ENCODE peak calls at places on chromosomes 2 and 18, in eight cellular contexts. V, W, Q, A, Z, S, T and M are unnamed samples.

GRCh38 chr2:46493241-46493970 is 14.0 kb downstream of the TMEM247 start:
- DNase-seq in V (no peak), W (no peak), Q (no peak), A (no peak), Z (no peak), S (no peak), T (peak; percentile 82), M (peak; percentile 44)

GRCh38 chr2:10269291-10269690 is 33.4 kb upstream of the HPCAL1 start:
- DNase-seq in V (peak; percentile 27), W (no peak), Q (peak; percentile 26), A (no peak), Z (peak; percentile 42), S (peak; percentile 22), T (no peak), M (no peak)

GRCh38 chr2:169528271-169528701 is 18.8 kb downstream of the KLHL41 start:
- DNase-seq in V (peak; percentile 75), W (peak; percentile 56), Q (no peak), A (peak; percentile 86), Z (peak; percentile 71), S (peak; percentile 79), T (peak; percentile 68), M (peak; percentile 39)

GRCh38 chr18:7856099-7856498 is 289.0 kb downstream of the PTPRM start:
- DNase-seq in V (no peak), W (no peak), Q (no peak), A (no peak), Z (no peak), S (no peak), T (peak; percentile 17), M (no peak)

GRCh38 chr2:28251337-28251736 is 141.3 kb upstream of the FOSL2 start:
- DNase-seq in V (no peak), W (no peak), Q (no peak), A (no peak), Z (no peak), S (no peak), T (no peak), M (no peak)

GRCh38 chr2:10477443-10478297 is 29.5 kb upstream of the ODC1 start:
- DNase-seq in V (no peak), W (no peak), Q (peak; percentile 47), A (no peak), Z (peak; percentile 47), S (no peak), T (peak; percentile 9), M (no peak)

GRCh38 chr18:13610517-13610916 is 115.8 kb downstream of the FAM210A start:
- DNase-seq in V (no peak), W (no peak), Q (peak; percentile 52), A (no peak), Z (no peak), S (no peak), T (no peak), M (no peak)

GRCh38 chr18:56112013-56112749 is 524.2 kb upstream of the TCF4 start:
- DNase-seq in V (no peak), W (no peak), Q (no peak), A (no peak), Z (no peak), S (no peak), T (peak; percentile 35), M (peak; percentile 12)

GRCh38 chr2:64749446-64749845 is 95.7 kb upstream of the SERTAD2 start:
- DNase-seq in V (no peak), W (no peak), Q (no peak), A (no peak), Z (no peak), S (no peak), T (no peak), M (no peak)
- H3K4me3 ChIP-seq in V (peak overlapping the region; percentile 70), W (peak overlapping the region; percentile 55), Q (peak overlapping the region; percentile 77), A (no peak overlapping the region), Z (peak overlapping the region; percentile 80), S (peak overlapping the region; percentile 61), T (no peak overlapping the region), M (peak overlapping the region; percentile 96)

GRCh38 chr2:24881623-24882022 is 38.4 kb downstream of the ADCY3 start:
- DNase-seq in V (no peak), W (no peak), Q (no peak), A (no peak), Z (no peak), S (no peak), T (no peak), M (no peak)
- TF ChIP-seq CTCF in V (no peak), W (no peak), Q (no peak), A (no peak), Z (no peak), S (no peak), T (peak; percentile 25), M (no peak)

GRCh38 chr2:127086800-127087737 is 19.9 kb downstream of the BIN1 start:
- DNase-seq in V (peak; percentile 85), W (peak; percentile 66), Q (no peak), A (peak; percentile 73), Z (no peak), S (peak; percentile 47), T (peak; percentile 94), M (no peak)
- H3K4me3 ChIP-seq in V (peak overlapping the region; percentile 47), W (peak overlapping the region; percentile 4), Q (peak overlapping the region; percentile 28), A (no peak overlapping the region), Z (peak overlapping the region; percentile 11), S (no peak overlapping the region), T (peak overlapping the region; percentile 39), M (no peak overlapping the region)

GRCh38 chr2:78455586-78455985 is 569.9 kb upstream of the REG3G start:
- DNase-seq in V (no peak), W (no peak), Q (no peak), A (no peak), Z (no peak), S (no peak), T (no peak), M (no peak)
- TF ChIP-seq CTCF in V (no peak), W (no peak), Q (no peak), A (no peak), Z (no peak), S (no peak), T (no peak), M (no peak)